ENCODE peak calls at places on chromosomes 1 and 21, in ten cellular contexts. V, I, A, O, W, N, B, H, K and Y are unnamed samples.

GRCh38 chr1:55037733-55038551 is 1.4 kb upstream of the PCSK9 start:
- DNase-seq in K (no peak), H (no peak), A (no peak), O (no peak), N (no peak), V (no peak), W (no peak), I (no peak), B (no peak), Y (no peak)

GRCh38 chr1:77283701-77284425 is 2.0 kb downstream of the AK5 start:
- DNase-seq in W (peak), N (no peak), V (no peak), A (no peak), O (no peak), H (no peak), I (no peak), K (no peak), B (no peak), Y (no peak)

GRCh38 chr1:224631471-224632105 is 15.5 kb downstream of the CNIH3 start:
- DNase-seq in N (no peak), H (peak), I (no peak), A (no peak), W (peak), B (no peak), K (no peak), V (no peak), O (no peak), Y (no peak)

GRCh38 chr1:23196627-23197328 is 20.5 kb downstream of the HTR1D start:
- DNase-seq in V (no peak), W (peak), N (no peak), I (no peak), K (no peak), B (no peak), A (peak), H (peak), O (no peak), Y (peak)

GRCh38 chr1:150692720-150693119 is 4.2 kb downstream of the GOLPH3L start:
- DNase-seq in A (no peak), W (peak), N (no peak), B (no peak), I (no peak), V (no peak), K (no peak), O (no peak), H (peak), Y (no peak)

GRCh38 chr1:60281360-60281932 is 207.9 kb upstream of the C1orf87 start:
- DNase-seq in I (no peak), K (no peak), W (peak), V (peak), A (peak), N (peak), B (no peak), O (peak), H (peak), Y (peak)

GRCh38 chr1:67601539-67601938 is 83.5 kb upstream of the GADD45A start:
- DNase-seq in V (no peak), O (no peak), W (no peak), A (no peak), K (no peak), H (no peak), I (no peak), B (no peak), N (no peak), Y (no peak)

GRCh38 chr21:36849461-36849860 is 117.0 kb downstream of the HLCS start:
- DNase-seq in H (no peak), O (peak), N (no peak), A (no peak), B (no peak), W (no peak), I (no peak), K (no peak), V (no peak), Y (no peak)

GRCh38 chr1:44662683-44663030 is 11.6 kb downstream of the TMEM53 start:
- DNase-seq in K (no peak), V (no peak), W (no peak), I (no peak), O (no peak), N (no peak), B (no peak), A (no peak), H (no peak), Y (no peak)

GRCh38 chr1:115136706-115137105 is 47.4 kb upstream of the TSPAN2 start:
- DNase-seq in O (no peak), B (no peak), W (no peak), K (no peak), H (no peak), A (no peak), N (no peak), V (no peak), I (no peak), Y (no peak)

GRCh38 chr1:190679444-190679843 is 201.8 kb upstream of the BRINP3 start:
- DNase-seq in K (no peak), B (no peak), A (no peak), O (no peak), H (no peak), I (no peak), W (no peak), V (no peak), N (no peak), Y (no peak)

GRCh38 chr1:39213511-39214002 is 9.1 kb downstream of the MACF1 start:
- DNase-seq in V (no peak), H (peak), K (no peak), A (no peak), W (peak), I (no peak), N (no peak), B (no peak), O (no peak), Y (no peak)

GRCh38 chr1:108000620-108001105 is 35.7 kb upstream of the VAV3 start:
- DNase-seq in B (no peak), K (no peak), W (peak), I (no peak), O (no peak), N (no peak), H (peak), A (peak), V (no peak), Y (no peak)

GRCh38 chr1:42340093-42340492 is 5.1 kb upstream of the FOXJ3 start:
- DNase-seq in I (no peak), W (peak), O (no peak), H (no peak), B (no peak), K (no peak), N (peak), A (no peak), V (peak), Y (peak)

GRCh38 chr1:8682573-8682972 is 134.9 kb downstream of the RERE start:
- DNase-seq in H (no peak), K (no peak), O (no peak), B (no peak), V (no peak), N (no peak), W (no peak), A (no peak), I (no peak), Y (no peak)

GRCh38 chr1:110948038-110948810 is 15.5 kb downstream of the LRIF1 start:
- DNase-seq in I (no peak), V (no peak), W (peak), O (no peak), B (no peak), N (no peak), K (no peak), H (peak), A (no peak), Y (peak)

GRCh38 chr1:61441723-61442262 is 283.1 kb downstream of the TM2D1 start:
- DNase-seq in N (no peak), B (no peak), K (no peak), W (no peak), O (no peak), I (no peak), H (peak), V (no peak), A (peak), Y (no peak)

GRCh38 chr21:34076835-34077234 is 3.5 kb downstream of the MRPS6 start:
- DNase-seq in I (no peak), A (no peak), N (no peak), H (no peak), V (no peak), B (no peak), W (no peak), K (no peak), O (no peak), Y (no peak)

GRCh38 chr1:192700834-192701271 is 64.9 kb downstream of the RGS13 start:
- DNase-seq in I (no peak), H (peak), K (no peak), O (no peak), V (no peak), N (peak), W (peak), B (no peak), A (peak), Y (no peak)

GRCh38 chr1:28716336-28716735 is 20.4 kb upstream of the YTHDF2 start:
- DNase-seq in N (no peak), H (no peak), V (no peak), O (no peak), B (no peak), A (no peak), W (no peak), K (no peak), I (no peak), Y (no peak)

GRCh38 chr1:1979482-1980165 is 24.0 kb downstream of the CFAP74 start:
- DNase-seq in W (no peak), N (no peak), B (no peak), I (no peak), K (no peak), V (no peak), H (no peak), A (no peak), O (no peak), Y (no peak)

GRCh38 chr1:117633068-117633345 is 27.2 kb downstream of the TENT5C start:
- DNase-seq in K (no peak), W (no peak), V (no peak), A (no peak), H (no peak), N (no peak), B (no peak), O (no peak), I (no peak), Y (no peak)